ENCODE peak calls at places on chromosomes 11 and 22, in five cellular contexts. X, W, B, Y and T are unnamed samples.

GRCh38 chr11:65478411-65479183 is 20.2 kb upstream of the MALAT1 start:
- DNase-seq in W (no peak), X (peak; percentile 39), B (no peak), Y (no peak), T (no peak)

GRCh38 chr11:8086001-8086479 is 5.0 kb downstream of the TUB start:
- DNase-seq in X (peak; percentile 16), W (no peak), B (no peak), Y (no peak), T (no peak)

GRCh38 chr11:32056445-32056844 is 34.4 kb upstream of the RCN1 start:
- DNase-seq in Y (peak; percentile 38), W (no peak), X (peak; percentile 52), B (no peak), T (peak; percentile 44)

GRCh38 chr11:57111646-57112045 is 70.1 kb upstream of the LRRC55 start:
- DNase-seq in X (no peak), W (no peak), Y (no peak), B (no peak), T (no peak)

GRCh38 chr11:4851033-4851432 is 2.0 kb upstream of the OR51S1 start:
- DNase-seq in X (no peak), Y (no peak), W (no peak), B (no peak), T (no peak)

GRCh38 chr11:109939176-109939810 is 153.9 kb upstream of the ZC3H12C start:
- DNase-seq in Y (peak; percentile 46), W (no peak), X (peak; percentile 72), B (no peak), T (peak; percentile 66)

GRCh38 chr11:125084761-125085231 is 21.7 kb downstream of the SLC37A2 start:
- DNase-seq in Y (no peak), B (no peak), X (no peak), W (no peak), T (no peak)

GRCh38 chr22:42895087-42895486 is 38.0 kb upstream of the ARFGAP3 start:
- DNase-seq in X (no peak), B (no peak), Y (no peak), W (no peak), T (peak; percentile 17)

GRCh38 chr11:30017467-30017895 is 651 bp upstream of the KCNA4 start:
- DNase-seq in B (no peak), Y (no peak), X (no peak), W (no peak), T (no peak)